ENCODE peak calls at places on chromosomes 3 and 15, in four cellular contexts. W is MG63, E is psoas muscle, V is thyroid gland. N is an unnamed sample.
A peak's percentile ranks its signal among the peaks of the same experiment; 100 is the strongest.

GRCh38 chr3:138081371-138082084 is 33.9 kb downstream of the DZIP1L start:
- DNase-seq in W (no peak), E (no peak), V (no peak), N (no peak)

GRCh38 chr15:77168616-77169015 is 97.7 kb upstream of the TSPAN3 start:
- DNase-seq in W (no peak), V (no peak), E (no peak), N (no peak)

GRCh38 chr3:192641911-192642310 is 85.4 kb downstream of the FGF12 start:
- DNase-seq in W (no peak), E (no peak), V (no peak), N (no peak)

GRCh38 chr3:122635789-122636188 is 44.9 kb upstream of the PARP14 start:
- DNase-seq in E (no peak), W (no peak), V (no peak), N (no peak)

GRCh38 chr15:33679065-33679464 is 289.2 kb upstream of the CHRM5 start:
- DNase-seq in E (no peak), W (no peak), V (no peak), N (no peak)

GRCh38 chr15:59838900-59839299 is 149.8 kb upstream of the BNIP2 start:
- DNase-seq in E (no peak), V (no peak), W (no peak), N (no peak)

GRCh38 chr15:63832620-63833245 is 1.0 kb downstream of the HERC1 start:
- DNase-seq in V (no peak), W (no peak), E (no peak), N (no peak)

GRCh38 chr3:153783106-153783505 is 338.1 kb upstream of the ARHGEF26 start:
- DNase-seq in W (no peak), E (no peak), V (no peak), N (no peak)

GRCh38 chr3:54822206-54822605 is 105.7 kb downstream of the LRTM1 start:
- DNase-seq in V (peak; percentile 61), E (no peak), W (no peak), N (no peak)

GRCh38 chr3:27310693-27311092 is 58.5 kb downstream of the NEK10 start:
- DNase-seq in V (no peak), W (no peak), E (no peak), N (no peak)

GRCh38 chr15:73937726-73938125 is 11.5 kb downstream of the LOXL1 start:
- DNase-seq in W (no peak), E (no peak), V (no peak), N (no peak)

GRCh38 chr15:47609693-47610092 is 107.6 kb upstream of the SEMA6D start:
- DNase-seq in W (no peak), V (no peak), E (no peak), N (no peak)

GRCh38 chr3:55828712-55829111 is 341.6 kb upstream of the WNT5A start:
- DNase-seq in W (peak; percentile 42), V (no peak), E (no peak), N (no peak)

GRCh38 chr3:59480486-59480995 is 430.7 kb upstream of the CFAP20DC start:
- DNase-seq in E (no peak), W (peak; percentile 48), V (no peak), N (no peak)

GRCh38 chr15:60340207-60340921 is 57.4 kb downstream of the ANXA2 start:
- DNase-seq in V (no peak), E (no peak), W (peak; percentile 21), N (no peak)

GRCh38 chr3:193776626-193777025 is 183.6 kb downstream of the OPA1 start:
- DNase-seq in E (no peak), V (no peak), W (no peak), N (no peak)

GRCh38 chr3:157175678-157176077 is 15.7 kb upstream of the CCNL1 start:
- DNase-seq in V (peak; percentile 54), E (no peak), W (no peak), N (no peak)

DNA sequence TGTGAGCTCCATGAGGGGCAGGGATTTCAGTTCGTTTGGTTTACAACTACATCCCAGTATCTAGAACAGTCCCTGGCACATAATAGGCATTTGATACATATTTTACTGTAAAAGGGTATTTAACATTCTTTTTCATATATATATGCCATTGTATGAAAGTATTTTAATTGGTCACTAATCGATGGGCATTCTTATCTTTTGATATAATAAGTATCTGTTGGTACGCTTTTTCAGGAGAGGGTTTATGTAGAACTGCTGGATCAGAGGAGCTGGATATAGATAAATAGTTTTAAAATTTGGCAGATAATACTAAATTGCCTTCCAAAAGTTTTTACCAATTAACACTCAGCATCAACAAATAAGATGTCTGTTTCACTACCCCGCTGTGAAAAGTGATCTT is 978 bp upstream of the RSL24D1 start:
- DNase-seq in W (no peak), E (no peak), V (no peak), N (no peak)
- H3K4me3 ChIP-seq in W (peak overlapping the region; percentile 100), E (peak overlapping the region; percentile 76), V (peak overlapping the region; percentile 14), N (peak overlapping the region; percentile 97)

GRCh38 chr3:158731938-158732855 is at the start of gene RARRES1:
- DNase-seq in E (peak; percentile 68), V (peak; percentile 67), W (no peak), N (no peak)

GRCh38 chr3:158732856-158733200 is 571 bp upstream of the RARRES1 start:
- DNase-seq in V (no peak), E (no peak), W (no peak), N (no peak)

GRCh38 chr3:158727499-158728377 is 4.5 kb downstream of the RARRES1 start:
- DNase-seq in V (peak; percentile 37), E (no peak), W (peak; percentile 43), N (peak; percentile 51)

GRCh38 chr3:158728851-158729250 is 3.4 kb downstream of the RARRES1 start:
- DNase-seq in V (no peak), W (peak; percentile 44), E (no peak), N (no peak)

DNA sequence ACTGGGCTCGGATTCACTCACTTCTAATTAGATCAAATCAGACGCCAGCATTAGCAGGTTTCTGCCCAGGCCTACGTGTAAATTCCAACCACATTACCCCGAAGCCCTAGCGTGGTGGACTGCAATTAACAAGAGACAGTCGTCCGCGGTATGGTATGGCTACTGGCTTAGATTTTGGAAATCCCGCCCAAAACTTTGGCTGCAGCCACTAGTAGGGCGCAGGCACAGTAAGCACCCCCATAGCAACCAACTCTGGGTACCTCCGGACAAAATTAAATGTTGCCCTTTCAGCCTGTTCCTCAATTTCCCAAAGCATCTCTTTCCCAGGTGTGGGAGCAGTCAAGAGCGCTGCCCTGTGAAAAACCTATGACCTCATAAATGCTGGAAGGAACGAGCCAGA is 732 bp downstream of the RARRES1 start:
- DNase-seq in E (no peak), W (no peak), V (no peak), N (no peak)
- H3K4me3 ChIP-seq in E (peak overlapping the region; percentile 73), W (no peak overlapping the region), V (peak overlapping the region; percentile 66), N (peak overlapping the region; percentile 63)

GRCh38 chr15:92889390-92890113 is 10.6 kb upstream of the CHD2 start:
- DNase-seq in V (no peak), W (no peak), E (no peak), N (no peak)
- H3K4me3 ChIP-seq in V (no peak overlapping the region), W (no peak overlapping the region), E (no peak overlapping the region), N (no peak overlapping the region)

DNA sequence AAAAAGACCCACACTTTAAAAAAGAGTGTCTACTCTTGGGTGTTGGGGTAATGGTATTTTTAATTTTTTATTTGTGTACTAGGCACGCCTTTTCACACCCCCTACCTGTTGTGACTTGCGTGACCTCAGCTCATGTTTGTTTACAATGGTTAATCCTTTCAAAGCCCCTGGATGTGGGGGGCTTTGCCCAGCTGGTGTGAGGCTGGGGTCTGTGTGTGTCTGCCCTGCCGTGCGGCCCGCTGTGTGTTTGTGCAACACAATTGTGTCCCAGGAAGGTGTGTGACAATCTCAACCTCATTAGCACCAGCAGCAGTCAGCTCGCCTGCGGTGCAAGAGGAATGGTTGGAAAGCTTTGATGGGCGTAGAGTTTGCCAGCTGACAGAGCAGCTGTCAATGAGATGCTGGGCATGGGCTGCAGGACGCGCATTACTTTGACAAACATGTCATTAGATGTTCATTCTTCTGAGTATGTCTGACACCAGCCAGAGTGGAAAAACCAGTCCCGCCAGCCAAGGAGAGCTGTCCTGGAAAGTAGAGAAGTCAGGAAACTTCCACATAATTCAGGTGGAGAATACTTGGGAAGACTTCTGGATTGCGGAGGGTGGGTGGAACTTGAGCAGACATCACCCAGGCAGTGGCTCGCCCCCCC is 9.6 kb downstream of the LRRK1 start:
- DNase-seq in V (peak; percentile 43), W (no peak), E (no peak), N (no peak)
- H3K4me3 ChIP-seq in V (no peak overlapping the region), W (no peak overlapping the region), E (no peak overlapping the region), N (no peak overlapping the region)

DNA sequence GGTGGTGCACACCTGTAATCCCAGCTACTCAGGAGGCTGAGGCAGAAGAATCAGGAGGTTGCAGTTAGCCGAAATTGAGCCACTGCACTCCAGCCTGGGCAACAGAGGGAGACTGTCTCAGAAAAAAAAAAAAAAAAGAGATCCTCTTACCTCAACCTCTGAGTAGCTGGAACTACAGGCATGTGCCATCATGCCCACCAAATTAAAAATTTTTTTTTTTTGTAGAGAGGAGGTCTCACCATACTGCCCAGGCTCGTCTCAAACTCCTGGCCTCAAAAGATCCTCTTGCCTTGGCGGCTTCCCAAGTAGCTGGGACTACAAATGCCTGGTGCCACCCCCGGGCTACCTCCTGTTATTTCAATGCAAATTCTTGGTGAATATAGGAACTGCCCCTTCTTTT is 1.5 kb downstream of the UMPS start:
- DNase-seq in E (no peak), W (no peak), V (no peak), N (no peak)
- H3K4me3 ChIP-seq in E (peak overlapping the region; percentile 94), W (peak overlapping the region; percentile 78), V (no peak overlapping the region), N (no peak overlapping the region)